ENCODE peak calls at places on chromosomes 5 and 9, in six cellular contexts. R is activated CD8-positive, alpha-beta T cell treated with anti-CD3 and anti-CD28 coated beads for 36 hours; F is iris pigment epithelial cell; M is gastrocnemius medialis; J is HuH-7; U is aorta. G is an unnamed sample.
A peak's percentile ranks its signal among the peaks of the same experiment; 100 is the strongest.

GRCh38 chr9:131203438-131204219 is 72.7 kb downstream of the FAM78A start:
- DNase-seq in R (peak; percentile 20), F (no peak), M (no peak), J (peak; percentile 15), U (no peak), G (no peak)

GRCh38 chr5:132273631-132274030 is 16.1 kb downstream of the PDLIM4 start:
- DNase-seq in R (no peak), F (no peak), M (no peak), J (no peak), U (no peak), G (no peak)

GRCh38 chr5:28743362-28743761 is 1705.0 kb upstream of the CDH9 start:
- DNase-seq in R (no peak), F (peak; percentile 32), M (no peak), J (no peak), U (no peak), G (no peak)

GRCh38 chr9:85246566-85246965 is 495.2 kb downstream of the AGTPBP1 start:
- DNase-seq in R (no peak), F (no peak), M (no peak), J (no peak), U (no peak), G (no peak)

GRCh38 chr5:40797273-40798011 is 732 bp downstream of the PRKAA1 start:
- DNase-seq in R (peak; percentile 85), F (peak; percentile 69), M (peak; percentile 25), J (peak; percentile 81), U (peak; percentile 82), G (peak; percentile 60)

GRCh38 chr5:123097871-123098735 is 9.1 kb downstream of the PRDM6 start:
- DNase-seq in R (no peak), F (no peak), M (no peak), J (no peak), U (no peak), G (no peak)

GRCh38 chr9:33881635-33882034 is 64.7 kb downstream of the UBE2R2 start:
- DNase-seq in R (no peak), F (peak; percentile 45), M (no peak), J (no peak), U (no peak), G (no peak)

GRCh38 chr5:122715095-122715494 is 59.8 kb upstream of the SNX2 start:
- DNase-seq in R (no peak), F (peak; percentile 44), M (no peak), J (no peak), U (no peak), G (no peak)

GRCh38 chr9:69637801-69638200 is 34.4 kb downstream of the APBA1 start:
- DNase-seq in R (no peak), F (peak; percentile 65), M (no peak), J (no peak), U (no peak), G (peak; percentile 15)

GRCh38 chr5:58016329-58016728 is 443.6 kb downstream of the PLK2 start:
- DNase-seq in R (no peak), F (peak; percentile 47), M (no peak), J (no peak), U (no peak), G (no peak)

GRCh38 chr5:74063346-74063745 is 437.4 kb downstream of the ARHGEF28 start:
- DNase-seq in R (no peak), F (no peak), M (no peak), J (no peak), U (no peak), G (no peak)